ENCODE peak calls at places on chromosome 9, in nine cellular contexts. V is cardiac fibroblast, D is HFFc6, J is endodermal cell, F is BJ, O is GM20000, K is lung, Q is mesothelial cell of epicardium, R is hepatocyte. T is an unnamed sample.

GRCh38 chr9:121700165-121700830 is 48.9 kb downstream of the DAB2IP start:
- DNase-seq in Q (no peak), F (no peak), J (peak), K (peak), O (peak), D (peak), V (peak), R (peak), T (peak)

GRCh38 chr9:131875828-131876485 is 136.1 kb upstream of the RAPGEF1 start:
- DNase-seq in Q (no peak), D (peak), V (no peak), F (no peak), J (no peak), O (no peak), K (no peak), R (no peak), T (no peak)

GRCh38 chr9:76571288-76572204 is 112.6 kb downstream of the GCNT1 start:
- DNase-seq in K (no peak), Q (no peak), R (no peak), D (no peak), J (no peak), F (no peak), V (peak), O (peak), T (no peak)

GRCh38 chr9:93326056-93326455 is 125.4 kb upstream of the FAM120A start:
- DNase-seq in O (no peak), F (no peak), D (no peak), K (no peak), R (no peak), J (no peak), Q (no peak), V (no peak), T (no peak)

GRCh38 chr9:35350827-35351549 is 138.9 kb upstream of the RUSC2 start:
- DNase-seq in Q (no peak), K (no peak), F (peak), D (peak), O (no peak), R (no peak), V (peak), J (no peak), T (no peak)

GRCh38 chr9:108234811-108235210 is 621.0 kb downstream of the ACTL7B start:
- DNase-seq in Q (no peak), R (no peak), V (no peak), O (no peak), K (no peak), F (no peak), D (no peak), J (no peak), T (no peak)

GRCh38 chr9:111161015-111161415 is 122.7 kb upstream of the LPAR1 start:
- DNase-seq in F (no peak), Q (no peak), V (no peak), O (no peak), J (no peak), D (peak), K (no peak), R (no peak), T (no peak)

GRCh38 chr9:97907632-97908031 is 14.7 kb downstream of the TRMO start:
- DNase-seq in V (no peak), R (no peak), F (no peak), O (no peak), Q (no peak), J (no peak), D (no peak), K (no peak), T (no peak)

GRCh38 chr9:79353856-79354520 is 217.8 kb upstream of the TLE4 start:
- DNase-seq in O (no peak), J (no peak), V (peak), R (no peak), K (no peak), D (peak), F (peak), Q (no peak), T (no peak)

GRCh38 chr9:132249123-132249522 is 87.3 kb downstream of the NTNG2 start:
- DNase-seq in Q (no peak), J (no peak), D (no peak), F (no peak), V (no peak), R (no peak), O (no peak), K (peak), T (no peak)

GRCh38 chr9:91978739-91979414 is 28.8 kb upstream of the ROR2 start:
- DNase-seq in R (peak), V (peak), K (no peak), F (peak), J (peak), D (peak), O (no peak), Q (no peak), T (peak)

GRCh38 chr9:99169982-99170761 is 51.6 kb downstream of the ALG2 start:
- DNase-seq in V (no peak), F (no peak), K (no peak), D (no peak), O (no peak), J (peak), R (no peak), Q (no peak), T (peak)
- TF ChIP-seq CTCF in V (peak), F (peak), K (no peak), D (peak), O (no peak), J (peak), R (no peak), Q (no peak), T (peak)

GRCh38 chr9:127976943-127977871 is 3.6 kb downstream of the EEIG1 start:
- DNase-seq in V (no peak), K (no peak), Q (no peak), F (no peak), O (no peak), R (no peak), D (no peak), J (peak), T (no peak)
- TF ChIP-seq CTCF in V (no peak), K (no peak), Q (no peak), F (no peak), O (no peak), R (no peak), D (no peak), J (no peak), T (no peak)

DNA sequence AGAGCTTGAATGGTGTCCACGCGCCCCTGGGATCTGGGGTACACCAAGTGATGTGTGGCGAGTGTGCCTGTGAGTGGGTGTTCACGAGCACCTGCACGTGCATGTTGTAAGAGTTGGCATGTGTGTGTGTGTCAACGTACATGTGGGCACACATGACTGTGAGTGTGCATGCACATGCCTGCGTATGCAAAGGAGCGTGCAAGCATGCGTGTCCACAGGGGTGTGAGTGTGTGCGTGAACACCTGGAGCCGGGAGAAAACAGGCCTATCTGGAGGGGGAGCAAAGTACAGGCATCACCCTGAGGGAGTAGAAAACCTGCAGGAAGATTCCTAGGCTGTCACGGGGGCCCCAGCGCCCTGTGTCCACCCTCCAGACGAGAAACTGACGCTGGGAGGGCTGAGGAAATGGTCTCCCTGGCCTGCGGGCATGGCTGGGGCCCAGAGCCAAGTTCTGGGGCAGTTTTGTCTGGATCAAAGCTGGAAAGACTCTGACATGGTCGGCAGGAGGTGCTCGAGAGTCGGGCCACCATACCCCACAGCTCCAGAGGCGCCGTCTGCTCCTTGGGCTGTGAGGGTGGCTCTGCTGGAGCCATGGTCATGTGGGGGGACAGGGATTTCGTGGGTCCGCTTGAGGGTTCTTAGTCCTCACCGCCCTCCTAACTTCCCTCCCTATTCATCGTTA is 31.8 kb downstream of the PTGES start:
- DNase-seq in V (no peak), D (no peak), F (no peak), R (no peak), K (no peak), Q (no peak), O (no peak), J (no peak), T (no peak)
- TF ChIP-seq CTCF in V (no peak), D (peak), F (no peak), R (no peak), K (no peak), Q (no peak), O (no peak), J (peak), T (no peak)

GRCh38 chr9:136784249-136784996 is 6.7 kb upstream of the TMEM141 start:
- DNase-seq in Q (no peak), O (peak), K (no peak), R (no peak), V (peak), F (no peak), J (no peak), D (peak), T (no peak)

GRCh38 chr9:136777359-136777758 is 13.0 kb upstream of the LCN15 start:
- DNase-seq in J (no peak), O (no peak), R (no peak), K (no peak), V (no peak), F (no peak), D (no peak), Q (no peak), T (no peak)

GRCh38 chr9:136776947-136777346 is 12.6 kb upstream of the LCN15 start:
- DNase-seq in J (no peak), R (no peak), V (no peak), F (no peak), O (no peak), Q (no peak), K (no peak), D (no peak), T (no peak)

GRCh38 chr9:136782452-136782851 is 8.7 kb upstream of the TMEM141 start:
- DNase-seq in F (no peak), J (no peak), D (no peak), O (no peak), R (no peak), Q (no peak), V (no peak), K (no peak), T (no peak)

DNA sequence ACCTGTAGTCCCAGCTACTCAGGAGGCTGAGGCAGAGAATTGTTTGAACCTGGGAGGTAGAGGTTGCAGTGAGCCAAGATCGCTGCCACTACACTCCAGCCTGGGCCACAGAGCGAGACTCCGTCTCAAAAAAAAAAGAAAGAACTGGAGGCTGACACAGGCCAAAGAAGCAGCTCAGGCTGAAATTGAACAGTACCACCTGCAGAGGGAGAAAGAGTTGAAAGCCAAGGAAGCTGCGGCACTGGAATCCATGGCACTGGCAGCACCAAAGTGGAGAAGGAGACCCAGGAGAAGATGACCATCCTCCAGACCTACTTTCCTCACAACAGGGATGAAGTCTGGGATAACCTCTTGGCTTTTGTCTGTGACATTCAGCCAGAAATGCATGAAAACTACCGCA is 11.3 kb upstream of the TMEM141 start:
- DNase-seq in O (no peak), J (no peak), K (no peak), F (no peak), Q (no peak), D (no peak), V (no peak), R (no peak), T (no peak)
- TF ChIP-seq CTCF in O (no peak), J (peak), K (no peak), F (peak), Q (no peak), D (peak), V (no peak), R (no peak), T (no peak)

DNA sequence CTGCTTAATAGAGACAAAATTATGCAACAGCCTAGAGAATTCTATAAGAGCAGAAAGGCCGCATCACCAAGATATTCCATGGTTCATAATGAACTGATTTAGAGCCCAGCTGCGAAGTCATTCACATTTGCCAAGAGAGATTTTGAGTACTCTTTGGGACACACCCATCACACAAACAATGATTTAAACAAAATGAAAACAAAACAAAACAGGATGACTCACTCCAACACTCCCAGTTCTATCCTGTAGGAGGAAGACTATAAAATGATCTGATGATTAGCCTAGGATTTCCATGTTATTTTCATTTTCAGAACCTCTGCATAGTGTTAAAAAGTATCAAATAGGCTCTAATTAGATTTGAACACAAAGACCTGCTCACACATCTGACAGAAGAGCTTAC is 145.8 kb upstream of the GNA14 start:
- DNase-seq in V (peak), F (peak), R (no peak), J (no peak), K (no peak), D (peak), Q (no peak), O (no peak), T (no peak)
- TF ChIP-seq CTCF in V (peak), F (peak), R (no peak), J (peak), K (no peak), D (peak), Q (no peak), O (no peak), T (peak)

DNA sequence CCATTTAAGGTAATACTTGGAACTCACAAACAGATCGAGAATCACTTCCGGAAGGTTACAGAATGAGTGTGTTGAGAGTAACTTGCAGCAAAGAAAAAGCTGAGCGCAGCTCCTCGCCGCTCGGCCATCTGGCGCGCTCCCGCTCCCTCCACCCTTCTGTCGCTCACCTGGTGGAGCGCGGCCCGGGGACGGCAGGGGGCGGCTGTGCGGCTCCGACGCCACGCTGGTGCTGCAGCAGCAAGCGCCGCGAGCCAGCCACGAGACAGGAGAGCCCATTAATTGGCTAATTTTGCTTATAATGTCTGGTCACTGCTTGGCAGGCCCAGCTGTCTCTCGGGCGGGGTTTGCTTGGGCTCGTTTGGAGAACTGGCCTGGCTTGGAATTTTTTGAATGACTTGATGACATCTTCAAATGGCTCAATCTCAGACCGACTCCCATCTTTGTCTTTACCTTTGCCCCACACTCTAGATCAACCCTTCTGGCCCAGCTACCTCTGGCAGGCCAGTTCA is 601.8 kb downstream of the CCDC171 start:
- DNase-seq in D (no peak), Q (peak), J (peak), R (peak), O (no peak), F (no peak), K (no peak), V (no peak), T (peak)
- TF ChIP-seq CTCF in D (no peak), Q (peak), J (peak), R (peak), O (no peak), F (peak), K (no peak), V (peak), T (no peak)

T was measured in endothelial cell.